ENCODE peak calls at places on chromosomes 12 and 14, in five cellular contexts. One of them, this sample, is unnamed.

GRCh38 chr14:61188196-61188595 is 92.9 kb downstream of the TMEM30B start:
- DNase-seq in lower lobe of right lung: peak
- DNase-seq in neural crest cell: no peak
- DNase-seq in Calu3: no peak
- DNase-seq in stomach: no peak
- DNase-seq in this sample: no peak

GRCh38 chr14:64478634-64479250 is 13.4 kb downstream of the AKAP5 start:
- DNase-seq in lower lobe of right lung: no peak
- DNase-seq in neural crest cell: no peak
- DNase-seq in Calu3: peak
- DNase-seq in stomach: no peak
- DNase-seq in this sample: no peak

GRCh38 chr12:93813972-93814821 is 137.0 kb downstream of the CRADD start:
- DNase-seq in lower lobe of right lung: peak
- DNase-seq in neural crest cell: no peak
- DNase-seq in Calu3: no peak
- DNase-seq in stomach: peak
- DNase-seq in this sample: no peak

GRCh38 chr12:116288735-116289134 is 11.2 kb upstream of the MED13L start:
- DNase-seq in lower lobe of right lung: no peak
- DNase-seq in neural crest cell: no peak
- DNase-seq in Calu3: no peak
- DNase-seq in stomach: no peak
- DNase-seq in this sample: no peak

GRCh38 chr12:80954857-80955520 is 17.3 kb upstream of the LIN7A start:
- DNase-seq in lower lobe of right lung: no peak
- DNase-seq in neural crest cell: no peak
- DNase-seq in Calu3: no peak
- DNase-seq in stomach: no peak
- DNase-seq in this sample: no peak

GRCh38 chr14:75614179-75614578 is 35.8 kb downstream of the FLVCR2 start:
- DNase-seq in lower lobe of right lung: no peak
- DNase-seq in neural crest cell: no peak
- DNase-seq in Calu3: no peak
- DNase-seq in stomach: no peak
- DNase-seq in this sample: no peak

GRCh38 chr12:62361048-62361447 is 100.8 kb downstream of the USP15 start:
- DNase-seq in lower lobe of right lung: no peak
- DNase-seq in neural crest cell: no peak
- DNase-seq in Calu3: no peak
- DNase-seq in stomach: no peak
- DNase-seq in this sample: no peak

GRCh38 chr14:99150236-99150635 is 121.8 kb downstream of the BCL11B start:
- DNase-seq in lower lobe of right lung: no peak
- DNase-seq in neural crest cell: no peak
- DNase-seq in Calu3: no peak
- DNase-seq in stomach: no peak
- DNase-seq in this sample: no peak

DNA sequence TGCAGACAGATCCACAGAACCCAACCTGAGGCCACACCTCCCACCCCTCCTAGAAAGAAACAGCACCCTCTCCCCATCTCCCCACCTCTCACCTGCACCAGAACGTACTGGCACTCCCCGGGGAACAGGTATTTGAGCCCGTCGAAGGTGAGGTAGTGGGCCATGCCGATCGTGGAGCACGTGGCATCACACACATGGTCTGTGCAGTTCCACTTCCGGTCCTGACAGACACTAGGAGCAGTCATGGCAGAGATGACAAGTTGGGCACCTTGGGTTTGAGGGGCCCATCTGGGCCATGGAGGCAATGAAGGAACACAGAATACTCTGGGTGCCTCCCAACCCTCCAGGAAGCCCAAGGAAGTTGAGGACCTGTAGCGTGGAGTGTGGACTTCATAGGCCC is 89.5 kb upstream of the ANO2 start:
- DNase-seq in lower lobe of right lung: no peak
- DNase-seq in neural crest cell: no peak
- DNase-seq in Calu3: no peak
- DNase-seq in stomach: no peak
- DNase-seq in this sample: no peak
- TF ChIP-seq CTCF in lower lobe of right lung: no peak
- TF ChIP-seq CTCF in neural crest cell: no peak
- TF ChIP-seq CTCF in Calu3: no peak
- TF ChIP-seq CTCF in stomach: no peak
- TF ChIP-seq CTCF in this sample: no peak

GRCh38 chr12:113130457-113131135 is 5.0 kb downstream of the RASAL1 start:
- DNase-seq in lower lobe of right lung: peak
- DNase-seq in neural crest cell: no peak
- DNase-seq in Calu3: peak
- DNase-seq in stomach: no peak
- DNase-seq in this sample: no peak
- TF ChIP-seq CTCF in lower lobe of right lung: peak
- TF ChIP-seq CTCF in neural crest cell: no peak
- TF ChIP-seq CTCF in Calu3: peak
- TF ChIP-seq CTCF in stomach: no peak
- TF ChIP-seq CTCF in this sample: peak

GRCh38 chr12:14930299-14930698 is 8.0 kb downstream of the ERP27 start:
- DNase-seq in lower lobe of right lung: no peak
- DNase-seq in neural crest cell: no peak
- DNase-seq in Calu3: no peak
- DNase-seq in stomach: no peak
- DNase-seq in this sample: no peak
- TF ChIP-seq CTCF in lower lobe of right lung: no peak
- TF ChIP-seq CTCF in neural crest cell: no peak
- TF ChIP-seq CTCF in Calu3: no peak
- TF ChIP-seq CTCF in stomach: no peak
- TF ChIP-seq CTCF in this sample: no peak

GRCh38 chr14:101817511-101818001 is 56.0 kb downstream of the PPP2R5C start:
- DNase-seq in lower lobe of right lung: no peak
- DNase-seq in neural crest cell: no peak
- DNase-seq in Calu3: no peak
- DNase-seq in stomach: no peak
- DNase-seq in this sample: no peak
- TF ChIP-seq CTCF in lower lobe of right lung: no peak
- TF ChIP-seq CTCF in neural crest cell: no peak
- TF ChIP-seq CTCF in Calu3: no peak
- TF ChIP-seq CTCF in stomach: no peak
- TF ChIP-seq CTCF in this sample: no peak

GRCh38 chr14:68718033-68718725 is 74.7 kb downstream of the ZFP36L1 start:
- DNase-seq in lower lobe of right lung: no peak
- DNase-seq in neural crest cell: no peak
- DNase-seq in Calu3: peak
- DNase-seq in stomach: no peak
- DNase-seq in this sample: no peak
- TF ChIP-seq CTCF in lower lobe of right lung: peak
- TF ChIP-seq CTCF in neural crest cell: peak
- TF ChIP-seq CTCF in Calu3: peak
- TF ChIP-seq CTCF in stomach: peak
- TF ChIP-seq CTCF in this sample: peak

GRCh38 chr12:106251636-106252035 is 3.8 kb upstream of the CKAP4 start:
- DNase-seq in lower lobe of right lung: no peak
- DNase-seq in neural crest cell: no peak
- DNase-seq in Calu3: no peak
- DNase-seq in stomach: no peak
- DNase-seq in this sample: no peak
- TF ChIP-seq CTCF in lower lobe of right lung: no peak
- TF ChIP-seq CTCF in neural crest cell: no peak
- TF ChIP-seq CTCF in Calu3: no peak
- TF ChIP-seq CTCF in stomach: no peak
- TF ChIP-seq CTCF in this sample: no peak

DNA sequence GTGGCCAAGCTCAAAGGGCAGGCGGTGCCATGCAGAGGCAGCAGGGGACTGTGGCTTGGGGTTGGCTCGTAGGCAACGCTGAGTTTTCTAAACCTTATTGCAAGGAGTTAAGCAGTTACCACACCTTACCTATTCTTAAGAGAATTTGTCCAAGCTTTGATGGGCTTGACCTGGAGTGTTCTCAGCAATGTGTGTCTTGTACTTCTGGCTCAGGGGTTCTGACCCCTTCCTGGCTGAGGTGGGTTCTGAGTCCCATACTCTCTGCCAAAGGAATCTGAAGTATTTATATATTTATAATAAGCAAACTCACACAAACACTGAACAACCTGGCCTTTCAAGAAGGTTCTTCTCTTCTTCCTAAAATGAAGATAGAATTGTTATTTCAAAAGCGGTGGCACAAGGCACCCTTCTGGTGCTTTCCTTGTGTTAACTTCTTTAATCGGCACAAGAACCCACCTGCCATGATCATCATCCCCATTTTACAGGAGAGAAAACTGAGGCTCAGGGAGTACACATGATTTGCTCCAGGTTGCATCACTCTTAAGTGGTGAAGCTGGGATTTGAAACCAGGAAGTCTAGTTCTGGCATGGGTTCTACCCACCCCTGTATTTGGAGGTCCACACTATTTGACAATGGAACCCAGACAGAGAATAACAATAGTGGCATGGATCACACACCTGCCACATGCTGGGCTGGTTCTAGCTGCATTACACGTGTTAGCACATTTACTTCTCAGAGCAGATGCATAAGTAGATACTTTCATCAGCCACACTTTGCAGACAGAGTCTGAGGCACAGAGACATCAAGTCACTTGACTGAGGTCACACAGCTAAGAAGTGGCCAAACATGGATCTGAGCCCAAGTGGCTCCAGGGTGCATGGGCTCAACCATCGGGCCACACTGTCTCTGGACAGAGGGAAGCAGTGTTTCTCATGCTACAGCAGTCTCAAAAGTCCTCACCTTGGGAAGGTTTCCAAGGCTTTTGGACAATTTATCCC is 224.0 kb downstream of the AACS start:
- DNase-seq in lower lobe of right lung: no peak
- DNase-seq in neural crest cell: no peak
- DNase-seq in Calu3: no peak
- DNase-seq in stomach: no peak
- DNase-seq in this sample: no peak
- TF ChIP-seq CTCF in lower lobe of right lung: no peak
- TF ChIP-seq CTCF in neural crest cell: no peak
- TF ChIP-seq CTCF in Calu3: no peak
- TF ChIP-seq CTCF in stomach: no peak
- TF ChIP-seq CTCF in this sample: no peak

DNA sequence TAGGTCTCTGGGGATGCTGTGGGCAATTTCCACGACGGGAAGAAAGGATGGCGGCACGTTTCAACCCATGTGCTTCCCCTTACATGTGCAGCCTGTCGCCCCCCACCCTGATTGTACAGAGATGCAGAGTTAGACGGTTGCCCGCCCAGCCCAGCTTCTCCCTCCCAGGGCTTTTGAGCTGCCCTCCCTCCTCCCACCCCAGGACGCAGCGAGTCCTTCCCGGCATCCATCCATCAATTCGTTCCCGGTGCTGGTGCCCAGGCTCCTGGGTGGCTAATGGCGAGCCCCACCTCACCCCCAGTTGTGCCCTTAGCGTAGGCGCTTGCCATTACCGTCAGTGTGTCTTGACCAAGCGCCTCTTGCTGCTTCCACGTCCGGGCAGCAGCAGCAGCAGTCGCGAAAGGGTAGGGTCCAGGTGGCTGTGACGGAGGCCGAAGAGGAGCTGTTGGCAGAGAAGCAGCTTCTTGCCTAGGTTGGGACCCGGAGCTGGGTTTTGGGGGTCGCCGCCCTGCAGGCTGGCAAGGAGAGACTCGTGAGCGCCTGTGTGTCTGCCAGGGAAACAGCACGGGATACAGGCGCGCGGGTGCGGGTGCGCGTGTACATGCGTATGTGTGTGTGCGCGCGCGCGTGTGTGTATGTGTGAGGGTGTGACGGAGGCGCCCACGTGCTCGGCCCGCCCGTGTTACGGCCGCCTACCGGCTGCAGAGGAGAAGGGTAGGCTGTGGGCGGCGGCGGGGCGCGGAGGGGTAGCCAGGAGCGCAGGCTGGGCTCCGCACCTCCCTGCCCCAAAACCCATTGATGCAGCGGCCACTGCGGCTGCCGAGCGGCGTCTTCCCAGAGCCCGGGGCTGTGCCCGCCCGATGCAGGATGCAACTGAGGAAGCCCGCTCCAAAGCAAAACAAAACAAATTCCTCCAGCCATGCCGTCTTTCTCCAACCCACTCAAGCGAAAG is at the start of gene SLC6A15:
- DNase-seq in lower lobe of right lung: peak
- DNase-seq in neural crest cell: peak
- DNase-seq in Calu3: no peak
- DNase-seq in stomach: no peak
- DNase-seq in this sample: peak
- TF ChIP-seq CTCF in lower lobe of right lung: no peak
- TF ChIP-seq CTCF in neural crest cell: peak
- TF ChIP-seq CTCF in Calu3: no peak
- TF ChIP-seq CTCF in stomach: no peak
- TF ChIP-seq CTCF in this sample: peak

GRCh38 chr14:49203676-49204075 is 382.5 kb downstream of the RPS29 start:
- DNase-seq in lower lobe of right lung: no peak
- DNase-seq in neural crest cell: no peak
- DNase-seq in Calu3: no peak
- DNase-seq in stomach: no peak
- DNase-seq in this sample: no peak

GRCh38 chr14:49207451-49207850 is 378.7 kb downstream of the RPS29 start:
- DNase-seq in lower lobe of right lung: no peak
- DNase-seq in neural crest cell: no peak
- DNase-seq in Calu3: no peak
- DNase-seq in stomach: no peak
- DNase-seq in this sample: no peak

GRCh38 chr14:49212721-49213120 is 373.5 kb downstream of the RPS29 start:
- DNase-seq in lower lobe of right lung: no peak
- DNase-seq in neural crest cell: no peak
- DNase-seq in Calu3: no peak
- DNase-seq in stomach: no peak
- DNase-seq in this sample: no peak

GRCh38 chr14:49206832-49207231 is 379.3 kb downstream of the RPS29 start:
- DNase-seq in lower lobe of right lung: no peak
- DNase-seq in neural crest cell: no peak
- DNase-seq in Calu3: no peak
- DNase-seq in stomach: no peak
- DNase-seq in this sample: no peak
- TF ChIP-seq CTCF in lower lobe of right lung: no peak
- TF ChIP-seq CTCF in neural crest cell: no peak
- TF ChIP-seq CTCF in Calu3: no peak
- TF ChIP-seq CTCF in stomach: no peak
- TF ChIP-seq CTCF in this sample: no peak

GRCh38 chr14:37592288-37593274 is 2.5 kb downstream of the FOXA1 start:
- DNase-seq in lower lobe of right lung: no peak
- DNase-seq in neural crest cell: no peak
- DNase-seq in Calu3: peak
- DNase-seq in stomach: no peak
- DNase-seq in this sample: peak
- TF ChIP-seq CTCF in lower lobe of right lung: no peak
- TF ChIP-seq CTCF in neural crest cell: no peak
- TF ChIP-seq CTCF in Calu3: no peak
- TF ChIP-seq CTCF in stomach: no peak
- TF ChIP-seq CTCF in this sample: no peak